ENCODE peak calls at places on chromosomes 1 and 21, in seven cellular contexts. One of them, this sample, is unnamed. For H3K79me1, the result is how much of the 10 kb centered on the place peaks cover.

GRCh38 chr1:71843023-71843422 is 439.3 kb downstream of the NEGR1 start:
- DNase-seq in H1: no peak
- DNase-seq in IMR-90: no peak
- DNase-seq in mesendoderm: no peak
- DNase-seq in mesenchymal stem cell: no peak
- DNase-seq in trophoblast cell: no peak
- DNase-seq in H9: no peak
- DNase-seq in this sample: no peak

GRCh38 chr1:66705100-66705499 is 47.2 kb upstream of the DYNLT5 start:
- DNase-seq in H9: no peak
- DNase-seq in IMR-90: no peak
- DNase-seq in mesendoderm: no peak
- DNase-seq in trophoblast cell: no peak
- DNase-seq in mesenchymal stem cell: peak
- DNase-seq in H1: no peak
- DNase-seq in this sample: no peak

GRCh38 chr21:35342440-35342839 is 293.3 kb upstream of the RUNX1 start:
- DNase-seq in H1: no peak
- DNase-seq in H9: no peak
- DNase-seq in trophoblast cell: no peak
- DNase-seq in IMR-90: no peak
- DNase-seq in mesendoderm: no peak
- DNase-seq in mesenchymal stem cell: no peak
- DNase-seq in this sample: no peak

GRCh38 chr1:214967865-214968575 is 114.5 kb upstream of the KCNK2 start:
- DNase-seq in H9: no peak
- DNase-seq in IMR-90: peak
- DNase-seq in H1: no peak
- DNase-seq in trophoblast cell: no peak
- DNase-seq in mesendoderm: no peak
- DNase-seq in mesenchymal stem cell: peak
- DNase-seq in this sample: no peak

GRCh38 chr1:36352910-36353878 is 29.7 kb upstream of the EVA1B start:
- DNase-seq in trophoblast cell: peak
- DNase-seq in mesenchymal stem cell: peak
- DNase-seq in H9: no peak
- DNase-seq in IMR-90: peak
- DNase-seq in mesendoderm: no peak
- DNase-seq in H1: no peak
- DNase-seq in this sample: no peak

GRCh38 chr1:44799770-44800584 is at the start of gene PLK3:
- DNase-seq in H9: peak
- DNase-seq in mesendoderm: peak
- DNase-seq in trophoblast cell: peak
- DNase-seq in H1: peak
- DNase-seq in IMR-90: peak
- DNase-seq in mesenchymal stem cell: peak
- DNase-seq in this sample: peak

GRCh38 chr1:98939471-98939870 is 65.2 kb downstream of the PLPPR5 start:
- DNase-seq in H9: no peak
- DNase-seq in trophoblast cell: no peak
- DNase-seq in mesendoderm: no peak
- DNase-seq in IMR-90: no peak
- DNase-seq in H1: no peak
- DNase-seq in mesenchymal stem cell: no peak
- DNase-seq in this sample: no peak

GRCh38 chr1:46547481-46548383 is 3.7 kb downstream of the KNCN start:
- DNase-seq in H9: no peak
- DNase-seq in H1: no peak
- DNase-seq in trophoblast cell: no peak
- DNase-seq in mesenchymal stem cell: peak
- DNase-seq in IMR-90: peak
- DNase-seq in mesendoderm: peak
- DNase-seq in this sample: no peak

GRCh38 chr1:64861611-64862010 is 104.7 kb downstream of the JAK1 start:
- DNase-seq in H1: peak
- DNase-seq in trophoblast cell: peak
- DNase-seq in mesendoderm: peak
- DNase-seq in mesenchymal stem cell: peak
- DNase-seq in H9: peak
- DNase-seq in IMR-90: peak
- DNase-seq in this sample: peak

GRCh38 chr1:193011395-193011794 is 47.8 kb downstream of the UCHL5 start:
- DNase-seq in H9: no peak
- DNase-seq in trophoblast cell: no peak
- DNase-seq in H1: no peak
- DNase-seq in mesenchymal stem cell: no peak
- DNase-seq in mesendoderm: no peak
- DNase-seq in IMR-90: no peak
- DNase-seq in this sample: no peak

GRCh38 chr1:193009501-193009900 is 49.7 kb downstream of the UCHL5 start:
- DNase-seq in mesenchymal stem cell: no peak
- DNase-seq in mesendoderm: no peak
- DNase-seq in H9: no peak
- DNase-seq in H1: no peak
- DNase-seq in IMR-90: no peak
- DNase-seq in trophoblast cell: no peak
- DNase-seq in this sample: no peak

GRCh38 chr1:193013005-193013404 is 46.2 kb downstream of the UCHL5 start:
- DNase-seq in IMR-90: peak
- DNase-seq in H9: no peak
- DNase-seq in mesendoderm: no peak
- DNase-seq in H1: no peak
- DNase-seq in mesenchymal stem cell: peak
- DNase-seq in trophoblast cell: no peak
- DNase-seq in this sample: no peak

GRCh38 chr1:193013707-193014106 is 45.5 kb downstream of the UCHL5 start:
- DNase-seq in IMR-90: no peak
- DNase-seq in H1: no peak
- DNase-seq in mesenchymal stem cell: no peak
- DNase-seq in mesendoderm: no peak
- DNase-seq in trophoblast cell: no peak
- DNase-seq in H9: no peak
- DNase-seq in this sample: no peak

GRCh38 chr1:193014354-193014753 is 44.8 kb downstream of the UCHL5 start:
- DNase-seq in trophoblast cell: no peak
- DNase-seq in IMR-90: no peak
- DNase-seq in H9: no peak
- DNase-seq in mesendoderm: no peak
- DNase-seq in mesenchymal stem cell: no peak
- DNase-seq in H1: no peak
- DNase-seq in this sample: no peak
- H3K27ac ChIP-seq in trophoblast cell: no peak
- H3K27ac ChIP-seq in IMR-90: no peak
- H3K27ac ChIP-seq in H9: no peak
- H3K27ac ChIP-seq in mesendoderm: no peak
- H3K27ac ChIP-seq in mesenchymal stem cell: no peak
- H3K27ac ChIP-seq in H1: no peak
- H3K27ac ChIP-seq in this sample: no peak

DNA sequence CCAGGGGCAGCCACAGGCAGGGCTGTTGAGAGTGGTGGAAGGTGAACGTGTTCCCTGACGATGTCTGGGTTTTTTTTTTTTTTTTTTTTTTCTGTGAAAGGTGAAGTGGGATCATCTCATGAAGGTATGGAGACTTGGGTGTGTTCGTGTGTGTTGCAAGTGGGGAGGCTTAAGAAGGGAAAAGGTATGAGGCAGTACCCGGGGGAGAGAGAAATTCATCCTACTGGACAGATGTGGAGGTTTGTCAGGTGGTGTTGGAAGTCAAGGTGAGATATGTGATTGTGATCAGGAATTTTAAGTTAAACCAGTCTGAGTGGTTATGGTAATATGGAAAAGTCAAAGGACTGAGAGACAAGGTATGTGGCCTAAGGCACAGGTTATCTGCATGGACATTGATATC is 5.3 kb downstream of the C1orf115 start:
- DNase-seq in trophoblast cell: peak
- DNase-seq in H9: no peak
- DNase-seq in IMR-90: no peak
- DNase-seq in H1: no peak
- DNase-seq in mesendoderm: no peak
- DNase-seq in mesenchymal stem cell: no peak
- DNase-seq in this sample: no peak
- H3K4ac ChIP-seq in trophoblast cell: no peak
- H3K4ac ChIP-seq in H9: no peak
- H3K4ac ChIP-seq in IMR-90: no peak
- H3K4ac ChIP-seq in H1: no peak
- H3K4ac ChIP-seq in mesendoderm: no peak
- H3K4ac ChIP-seq in mesenchymal stem cell: no peak
- H3K4ac ChIP-seq in this sample: no peak

GRCh38 chr1:9009438-9010366 is 16.5 kb downstream of the SLC2A7 start:
- DNase-seq in H1: peak
- DNase-seq in mesenchymal stem cell: peak
- DNase-seq in trophoblast cell: no peak
- DNase-seq in H9: peak
- DNase-seq in mesendoderm: peak
- DNase-seq in IMR-90: peak
- DNase-seq in this sample: no peak

GRCh38 chr1:9004731-9005708 is 21.2 kb downstream of the SLC2A7 start:
- DNase-seq in mesendoderm: peak
- DNase-seq in H1: peak
- DNase-seq in mesenchymal stem cell: peak
- DNase-seq in IMR-90: peak
- DNase-seq in trophoblast cell: peak
- DNase-seq in H9: peak
- DNase-seq in this sample: peak

GRCh38 chr1:9008236-9008635 is 18.0 kb downstream of the SLC2A7 start:
- DNase-seq in IMR-90: no peak
- DNase-seq in H1: no peak
- DNase-seq in trophoblast cell: no peak
- DNase-seq in H9: no peak
- DNase-seq in mesenchymal stem cell: no peak
- DNase-seq in mesendoderm: no peak
- DNase-seq in this sample: no peak

GRCh38 chr1:9006956-9007615 is 19.1 kb downstream of the SLC2A7 start:
- DNase-seq in trophoblast cell: no peak
- DNase-seq in H9: no peak
- DNase-seq in IMR-90: no peak
- DNase-seq in mesendoderm: no peak
- DNase-seq in H1: no peak
- DNase-seq in mesenchymal stem cell: no peak
- DNase-seq in this sample: no peak

DNA sequence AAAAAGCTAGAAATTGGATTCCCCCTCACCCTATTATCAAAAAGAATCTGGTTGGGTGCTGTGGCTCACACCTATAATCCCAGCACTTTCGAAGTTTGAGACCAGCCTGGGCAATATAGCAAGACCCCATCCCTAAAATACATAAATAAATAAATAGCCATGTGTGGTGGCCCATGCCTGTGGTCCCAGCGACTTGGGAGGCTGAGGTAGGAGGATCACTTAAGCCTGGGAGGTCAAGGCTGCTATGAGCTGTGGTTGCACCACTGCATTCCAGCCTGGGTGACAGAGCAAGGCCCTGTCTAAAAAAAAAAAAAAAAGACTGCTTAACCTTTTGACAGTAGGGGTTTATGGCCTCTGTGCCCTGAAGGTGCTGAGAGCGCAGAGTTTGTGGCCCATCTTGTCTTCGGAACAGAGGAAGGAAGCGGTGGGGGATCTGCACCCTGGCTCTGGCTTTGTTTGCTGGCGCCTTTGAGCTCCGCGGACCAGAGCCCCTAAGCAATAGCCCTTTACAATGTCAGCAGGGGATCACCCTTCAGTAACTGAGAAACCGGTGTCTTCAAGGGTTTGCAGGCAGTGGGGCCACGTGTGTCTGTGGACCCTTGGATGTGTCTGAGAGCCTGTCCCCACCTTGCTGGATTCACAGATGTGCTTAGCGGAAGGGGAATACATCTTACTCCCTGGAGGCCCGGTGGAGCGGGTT is 22.0 kb downstream of the SLC2A7 start:
- DNase-seq in H9: no peak
- DNase-seq in trophoblast cell: peak
- DNase-seq in IMR-90: no peak
- DNase-seq in H1: no peak
- DNase-seq in mesenchymal stem cell: no peak
- DNase-seq in mesendoderm: no peak
- DNase-seq in this sample: no peak
- H3K79me1 ChIP-seq in H9: under half
- H3K79me1 ChIP-seq in trophoblast cell: under half
- H3K79me1 ChIP-seq in IMR-90: under half
- H3K79me1 ChIP-seq in H1: under half
- H3K79me1 ChIP-seq in mesenchymal stem cell: under half
- H3K79me1 ChIP-seq in mesendoderm: under half
- H3K79me1 ChIP-seq in this sample: under half

GRCh38 chr1:228393268-228393699 is 13.4 kb downstream of the TRIM11 start:
- DNase-seq in mesenchymal stem cell: peak
- DNase-seq in mesendoderm: peak
- DNase-seq in IMR-90: peak
- DNase-seq in H9: no peak
- DNase-seq in trophoblast cell: peak
- DNase-seq in H1: no peak
- DNase-seq in this sample: no peak

GRCh38 chr1:228390649-228391048 is 16.0 kb downstream of the TRIM11 start:
- DNase-seq in H9: no peak
- DNase-seq in mesenchymal stem cell: no peak
- DNase-seq in trophoblast cell: no peak
- DNase-seq in H1: no peak
- DNase-seq in IMR-90: no peak
- DNase-seq in mesendoderm: no peak
- DNase-seq in this sample: no peak

GRCh38 chr1:228393811-228394570 is 12.6 kb downstream of the TRIM11 start:
- DNase-seq in H9: no peak
- DNase-seq in H1: no peak
- DNase-seq in mesenchymal stem cell: no peak
- DNase-seq in mesendoderm: no peak
- DNase-seq in IMR-90: no peak
- DNase-seq in trophoblast cell: no peak
- DNase-seq in this sample: no peak

GRCh38 chr1:228391411-228392020 is 15.1 kb downstream of the TRIM11 start:
- DNase-seq in trophoblast cell: no peak
- DNase-seq in H1: no peak
- DNase-seq in mesendoderm: no peak
- DNase-seq in mesenchymal stem cell: no peak
- DNase-seq in IMR-90: no peak
- DNase-seq in H9: no peak
- DNase-seq in this sample: no peak

DNA sequence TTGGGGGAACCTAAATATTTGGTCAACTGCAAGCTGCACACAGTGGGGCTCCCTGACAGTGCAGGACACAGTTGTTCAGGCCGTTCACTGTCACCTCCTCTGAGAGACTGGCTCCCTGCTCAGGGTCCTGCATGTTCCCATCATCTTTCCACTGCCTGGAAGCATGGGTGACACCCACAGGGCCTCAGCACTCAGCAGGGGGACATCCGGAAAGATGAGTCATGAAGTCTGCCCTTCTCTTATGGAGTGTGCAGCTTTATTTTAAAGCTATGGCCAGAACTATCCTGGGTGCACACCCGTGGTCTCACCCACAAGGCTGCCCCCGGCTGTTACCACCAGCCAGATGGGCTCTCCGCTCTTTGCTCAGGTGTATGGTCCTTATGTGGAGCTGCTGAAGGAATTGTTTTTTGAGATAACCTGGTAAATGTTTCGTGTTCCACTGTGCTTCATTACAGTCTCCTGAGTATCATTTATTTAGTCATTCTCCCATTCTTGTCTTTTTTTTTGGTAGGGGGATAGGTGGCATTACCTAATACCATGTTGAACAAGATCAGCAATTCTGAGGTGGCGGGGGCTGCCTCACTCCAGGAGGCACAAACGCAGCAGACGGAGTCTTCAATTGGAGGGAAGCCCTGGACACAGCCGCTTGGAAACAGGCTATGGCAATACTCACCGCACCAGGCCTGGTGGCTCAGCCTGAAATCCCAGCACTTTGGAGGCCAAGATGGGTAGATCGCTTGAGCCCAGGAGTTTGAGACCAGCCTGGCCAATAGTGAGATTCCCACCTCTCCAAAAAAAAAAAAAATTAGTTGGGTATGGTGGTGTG is 14.3 kb downstream of the TRIM11 start:
- DNase-seq in mesendoderm: no peak
- DNase-seq in mesenchymal stem cell: peak
- DNase-seq in IMR-90: peak
- DNase-seq in H9: no peak
- DNase-seq in H1: no peak
- DNase-seq in trophoblast cell: no peak
- DNase-seq in this sample: no peak
- H3K27ac ChIP-seq in mesendoderm: no peak
- H3K27ac ChIP-seq in mesenchymal stem cell: peak
- H3K27ac ChIP-seq in IMR-90: no peak
- H3K27ac ChIP-seq in H9: no peak
- H3K27ac ChIP-seq in H1: no peak
- H3K27ac ChIP-seq in trophoblast cell: no peak
- H3K27ac ChIP-seq in this sample: no peak

This sample was measured in neuronal stem cell.